ENCODE peak calls at places on chromosomes 12 and 14, in four cellular contexts. One of them, this sample, is unnamed.

GRCh38 chr14:29906256-29906885 is 21.3 kb downstream of the PRKD1 start:
- DNase-seq in H4: peak
- DNase-seq in SW480: no peak
- DNase-seq in activated effector memory CD4-positive, alpha-beta T cell treated with anti-CD3 and anti-CD28 coated beads, Interleukin-2, amount 50 U/mL, for 16 hours: no peak
- DNase-seq in this sample: no peak

GRCh38 chr12:75489613-75490210 is 9.2 kb downstream of the GLIPR1 start:
- DNase-seq in H4: no peak
- DNase-seq in SW480: peak
- DNase-seq in activated effector memory CD4-positive, alpha-beta T cell treated with anti-CD3 and anti-CD28 coated beads, Interleukin-2, amount 50 U/mL, for 16 hours: peak
- DNase-seq in this sample: no peak

GRCh38 chr12:129530517-129530916 is 373.3 kb downstream of the TMEM132D start:
- DNase-seq in H4: no peak
- DNase-seq in SW480: no peak
- DNase-seq in activated effector memory CD4-positive, alpha-beta T cell treated with anti-CD3 and anti-CD28 coated beads, Interleukin-2, amount 50 U/mL, for 16 hours: no peak
- DNase-seq in this sample: no peak

GRCh38 chr12:52372216-52373154 is 5.2 kb upstream of the KRT85 start:
- DNase-seq in H4: peak
- DNase-seq in SW480: peak
- DNase-seq in activated effector memory CD4-positive, alpha-beta T cell treated with anti-CD3 and anti-CD28 coated beads, Interleukin-2, amount 50 U/mL, for 16 hours: peak
- DNase-seq in this sample: peak

GRCh38 chr12:6605425-6606330 is 1.5 kb downstream of the CHD4 start:
- DNase-seq in H4: no peak
- DNase-seq in SW480: no peak
- DNase-seq in activated effector memory CD4-positive, alpha-beta T cell treated with anti-CD3 and anti-CD28 coated beads, Interleukin-2, amount 50 U/mL, for 16 hours: peak
- DNase-seq in this sample: peak

GRCh38 chr14:100726812-100727564 is at the start of gene DLK1:
- DNase-seq in H4: no peak
- DNase-seq in SW480: no peak
- DNase-seq in activated effector memory CD4-positive, alpha-beta T cell treated with anti-CD3 and anti-CD28 coated beads, Interleukin-2, amount 50 U/mL, for 16 hours: no peak
- DNase-seq in this sample: no peak

GRCh38 chr12:54840293-54840692 is 14.0 kb upstream of the MUCL1 start:
- DNase-seq in H4: no peak
- DNase-seq in SW480: no peak
- DNase-seq in activated effector memory CD4-positive, alpha-beta T cell treated with anti-CD3 and anti-CD28 coated beads, Interleukin-2, amount 50 U/mL, for 16 hours: no peak
- DNase-seq in this sample: no peak

GRCh38 chr14:94965551-94966339 is 191.6 kb downstream of the DICER1 start:
- DNase-seq in H4: no peak
- DNase-seq in SW480: no peak
- DNase-seq in activated effector memory CD4-positive, alpha-beta T cell treated with anti-CD3 and anti-CD28 coated beads, Interleukin-2, amount 50 U/mL, for 16 hours: no peak
- DNase-seq in this sample: no peak

GRCh38 chr14:29749327-29749726 is 178.3 kb downstream of the PRKD1 start:
- DNase-seq in H4: peak
- DNase-seq in SW480: peak
- DNase-seq in activated effector memory CD4-positive, alpha-beta T cell treated with anti-CD3 and anti-CD28 coated beads, Interleukin-2, amount 50 U/mL, for 16 hours: no peak
- DNase-seq in this sample: no peak

GRCh38 chr14:88384653-88385205 is 728 bp upstream of the SPATA7 start:
- DNase-seq in H4: no peak
- DNase-seq in SW480: no peak
- DNase-seq in activated effector memory CD4-positive, alpha-beta T cell treated with anti-CD3 and anti-CD28 coated beads, Interleukin-2, amount 50 U/mL, for 16 hours: no peak
- DNase-seq in this sample: peak

GRCh38 chr12:120961604-120962486 is 16.5 kb upstream of the HNF1A start:
- DNase-seq in H4: no peak
- DNase-seq in SW480: no peak
- DNase-seq in activated effector memory CD4-positive, alpha-beta T cell treated with anti-CD3 and anti-CD28 coated beads, Interleukin-2, amount 50 U/mL, for 16 hours: no peak
- DNase-seq in this sample: no peak

GRCh38 chr12:87094356-87094755 is 838.2 kb upstream of the MGAT4C start:
- DNase-seq in H4: no peak
- DNase-seq in SW480: no peak
- DNase-seq in activated effector memory CD4-positive, alpha-beta T cell treated with anti-CD3 and anti-CD28 coated beads, Interleukin-2, amount 50 U/mL, for 16 hours: no peak
- DNase-seq in this sample: no peak

GRCh38 chr12:33628087-33628486 is 188.5 kb upstream of the SYT10 start:
- DNase-seq in H4: no peak
- DNase-seq in SW480: no peak
- DNase-seq in activated effector memory CD4-positive, alpha-beta T cell treated with anti-CD3 and anti-CD28 coated beads, Interleukin-2, amount 50 U/mL, for 16 hours: no peak
- DNase-seq in this sample: no peak

GRCh38 chr12:99121476-99121965 is 476.4 kb downstream of the APAF1 start:
- DNase-seq in H4: no peak
- DNase-seq in SW480: no peak
- DNase-seq in activated effector memory CD4-positive, alpha-beta T cell treated with anti-CD3 and anti-CD28 coated beads, Interleukin-2, amount 50 U/mL, for 16 hours: no peak
- DNase-seq in this sample: no peak

GRCh38 chr14:89163237-89163636 is 253.8 kb downstream of the FOXN3 start:
- DNase-seq in H4: no peak
- DNase-seq in SW480: no peak
- DNase-seq in activated effector memory CD4-positive, alpha-beta T cell treated with anti-CD3 and anti-CD28 coated beads, Interleukin-2, amount 50 U/mL, for 16 hours: no peak
- DNase-seq in this sample: no peak

GRCh38 chr12:122116707-122117535 is 38.4 kb downstream of the MLXIP start:
- DNase-seq in H4: no peak
- DNase-seq in SW480: peak
- DNase-seq in activated effector memory CD4-positive, alpha-beta T cell treated with anti-CD3 and anti-CD28 coated beads, Interleukin-2, amount 50 U/mL, for 16 hours: peak
- DNase-seq in this sample: no peak

GRCh38 chr14:81302613-81303012 is 81.9 kb upstream of the GTF2A1 start:
- DNase-seq in H4: no peak
- DNase-seq in SW480: peak
- DNase-seq in activated effector memory CD4-positive, alpha-beta T cell treated with anti-CD3 and anti-CD28 coated beads, Interleukin-2, amount 50 U/mL, for 16 hours: no peak
- DNase-seq in this sample: no peak

GRCh38 chr12:64189530-64189929 is 32.6 kb downstream of the KICS2 start:
- DNase-seq in H4: no peak
- DNase-seq in SW480: no peak
- DNase-seq in activated effector memory CD4-positive, alpha-beta T cell treated with anti-CD3 and anti-CD28 coated beads, Interleukin-2, amount 50 U/mL, for 16 hours: no peak
- DNase-seq in this sample: no peak

GRCh38 chr14:32252030-32252670 is 49.1 kb upstream of the RNU6-8 start:
- DNase-seq in H4: peak
- DNase-seq in SW480: peak
- DNase-seq in activated effector memory CD4-positive, alpha-beta T cell treated with anti-CD3 and anti-CD28 coated beads, Interleukin-2, amount 50 U/mL, for 16 hours: peak
- DNase-seq in this sample: peak

GRCh38 chr14:101575581-101575980 is 14.3 kb downstream of the DIO3 start:
- DNase-seq in H4: no peak
- DNase-seq in SW480: no peak
- DNase-seq in activated effector memory CD4-positive, alpha-beta T cell treated with anti-CD3 and anti-CD28 coated beads, Interleukin-2, amount 50 U/mL, for 16 hours: no peak
- DNase-seq in this sample: no peak

GRCh38 chr14:73393375-73393774 is 65.0 kb downstream of the NUMB start:
- DNase-seq in H4: no peak
- DNase-seq in SW480: no peak
- DNase-seq in activated effector memory CD4-positive, alpha-beta T cell treated with anti-CD3 and anti-CD28 coated beads, Interleukin-2, amount 50 U/mL, for 16 hours: no peak
- DNase-seq in this sample: no peak

GRCh38 chr12:76455582-76456345 is 103.8 kb downstream of the OSBPL8 start:
- DNase-seq in H4: peak
- DNase-seq in SW480: peak
- DNase-seq in activated effector memory CD4-positive, alpha-beta T cell treated with anti-CD3 and anti-CD28 coated beads, Interleukin-2, amount 50 U/mL, for 16 hours: peak
- DNase-seq in this sample: peak

GRCh38 chr14:101830271-101830670 is 68.8 kb downstream of the PPP2R5C start:
- DNase-seq in H4: no peak
- DNase-seq in SW480: no peak
- DNase-seq in activated effector memory CD4-positive, alpha-beta T cell treated with anti-CD3 and anti-CD28 coated beads, Interleukin-2, amount 50 U/mL, for 16 hours: no peak
- DNase-seq in this sample: no peak

GRCh38 chr12:22248079-22248478 is 86.4 kb downstream of the ST8SIA1 start:
- DNase-seq in H4: no peak
- DNase-seq in SW480: no peak
- DNase-seq in activated effector memory CD4-positive, alpha-beta T cell treated with anti-CD3 and anti-CD28 coated beads, Interleukin-2, amount 50 U/mL, for 16 hours: no peak
- DNase-seq in this sample: no peak

GRCh38 chr12:117587646-117588287 is 226.3 kb upstream of the NOS1 start:
- DNase-seq in H4: peak
- DNase-seq in SW480: peak
- DNase-seq in activated effector memory CD4-positive, alpha-beta T cell treated with anti-CD3 and anti-CD28 coated beads, Interleukin-2, amount 50 U/mL, for 16 hours: peak
- DNase-seq in this sample: peak

GRCh38 chr12:116099664-116100432 is 177.6 kb downstream of the MED13L start:
- DNase-seq in H4: no peak
- DNase-seq in SW480: no peak
- DNase-seq in activated effector memory CD4-positive, alpha-beta T cell treated with anti-CD3 and anti-CD28 coated beads, Interleukin-2, amount 50 U/mL, for 16 hours: no peak
- DNase-seq in this sample: no peak

GRCh38 chr12:124856132-124856841 is 7.4 kb downstream of the SCARB1 start:
- DNase-seq in H4: no peak
- DNase-seq in SW480: no peak
- DNase-seq in activated effector memory CD4-positive, alpha-beta T cell treated with anti-CD3 and anti-CD28 coated beads, Interleukin-2, amount 50 U/mL, for 16 hours: no peak
- DNase-seq in this sample: no peak

GRCh38 chr12:81078469-81079196 is 754 bp downstream of the ACSS3 start:
- DNase-seq in H4: peak
- DNase-seq in SW480: no peak
- DNase-seq in activated effector memory CD4-positive, alpha-beta T cell treated with anti-CD3 and anti-CD28 coated beads, Interleukin-2, amount 50 U/mL, for 16 hours: no peak
- DNase-seq in this sample: no peak

GRCh38 chr14:105023144-105023543 is 2.3 kb upstream of the CDCA4 start:
- DNase-seq in H4: no peak
- DNase-seq in SW480: no peak
- DNase-seq in activated effector memory CD4-positive, alpha-beta T cell treated with anti-CD3 and anti-CD28 coated beads, Interleukin-2, amount 50 U/mL, for 16 hours: no peak
- DNase-seq in this sample: no peak